ENCODE peak calls at places on chromosomes 1 and 21, in ten cellular contexts. T is activated CD4-positive, alpha-beta T cell treated with anti-CD3 and anti-CD28 coated beads, Interleukin-2, amount 10 ng/mL, durations not matched to agents 7 days and 5 days; R is left cardiac atrium; N is naive thymus-derived CD8-positive, alpha-beta T cell; G is stimulated activated CD8-positive, alpha-beta memory T cell treated with anti-CD3 and anti-CD28 coated beads, Interleukin-15, amount 100 ng/mL, for 4 hours; H is anterior cingulate cortex; J is activated CD8-positive, alpha-beta memory T cell treated with anti-CD3 and anti-CD28 coated beads for 4 hours; M is CD8-positive, alpha-beta memory T cell; U is NCI-H1694 treated with DMSO at 0.1 percent for 48 hours; A is right atrium auricular region. L is an unnamed sample.
A peak's percentile ranks its signal among the peaks of the same experiment; 100 is the strongest.

GRCh38 chr21:37338671-37339526 is 27.7 kb upstream of the DYRK1A start:
- DNase-seq in T (no peak), R (peak; percentile 66), N (no peak), G (no peak), H (no peak), J (no peak), M (no peak), U (no peak), A (peak; percentile 86), L (peak; percentile 79)

GRCh38 chr1:101683561-101683960 is 313.2 kb downstream of the OLFM3 start:
- DNase-seq in T (no peak), R (no peak), N (no peak), G (no peak), H (no peak), J (no peak), M (no peak), U (no peak), A (no peak), L (no peak)

GRCh38 chr1:9590945-9591668 is 2.4 kb downstream of the TMEM201 start:
- DNase-seq in T (no peak), R (no peak), N (no peak), G (no peak), H (no peak), J (no peak), M (no peak), U (no peak), A (no peak), L (no peak)

GRCh38 chr1:15261155-15262002 is 14.4 kb downstream of the FHAD1 start:
- DNase-seq in T (no peak), R (peak; percentile 58), N (no peak), G (peak; percentile 10), H (peak; percentile 31), J (peak; percentile 12), M (no peak), U (no peak), A (peak; percentile 75), L (peak; percentile 68)

GRCh38 chr1:7608628-7609295 is 162.3 kb upstream of the VAMP3 start:
- DNase-seq in T (no peak), R (no peak), N (no peak), G (no peak), H (no peak), J (no peak), M (no peak), U (no peak), A (no peak), L (peak; percentile 5)

GRCh38 chr21:25573409-25574206 is 33.7 kb downstream of the MRPL39 start:
- DNase-seq in T (peak; percentile 59), R (no peak), N (no peak), G (peak; percentile 75), H (no peak), J (peak; percentile 51), M (peak; percentile 13), U (peak; percentile 67), A (no peak), L (peak; percentile 6)

GRCh38 chr1:2563205-2563604 is 7.0 kb downstream of the TNFRSF14 start:
- DNase-seq in T (no peak), R (no peak), N (no peak), G (no peak), H (no peak), J (no peak), M (no peak), U (no peak), A (no peak), L (no peak)

GRCh38 chr21:24514081-24514733 is 1093.1 kb downstream of the MRPL39 start:
- DNase-seq in T (no peak), R (no peak), N (no peak), G (no peak), H (no peak), J (no peak), M (no peak), U (peak; percentile 93), A (no peak), L (no peak)

GRCh38 chr1:203227684-203228083 is 1.8 kb downstream of the CHIT1 start:
- DNase-seq in T (no peak), R (no peak), N (no peak), G (no peak), H (no peak), J (no peak), M (no peak), U (no peak), A (no peak), L (no peak)

L was measured in HepG2.